ENCODE peak calls at places on chromosomes 12 and 14, in six cellular contexts. M, H, Q, E, O and T are unnamed samples.

GRCh38 chr14:97994020-97994531 is 1196.9 kb downstream of the VRK1 start:
- DNase-seq in M (no peak), O (no peak), H (no peak), Q (no peak), E (no peak), T (no peak)

GRCh38 chr12:27340971-27341370 is 8.3 kb downstream of the BMAL2 start:
- DNase-seq in O (no peak), E (no peak), M (no peak), Q (no peak), H (no peak), T (peak; percentile 21)

GRCh38 chr12:29241821-29242591 is 92.9 kb downstream of the FAR2 start:
- DNase-seq in Q (peak; percentile 45), E (peak; percentile 15), H (peak; percentile 96), M (no peak), O (peak; percentile 82), T (peak; percentile 59)

GRCh38 chr12:76863005-76863670 is 15.7 kb downstream of the CSRP2 start:
- DNase-seq in Q (no peak), H (peak; percentile 70), M (no peak), O (peak; percentile 79), E (peak; percentile 89), T (peak; percentile 73)

GRCh38 chr12:12172106-12172511 is 94.7 kb downstream of the LRP6 start:
- DNase-seq in E (no peak), Q (no peak), H (peak; percentile 46), O (peak; percentile 74), M (no peak), T (peak; percentile 65)

GRCh38 chr12:57309420-57309819 is 58.4 kb upstream of the STAC3 start:
- DNase-seq in E (no peak), H (peak; percentile 37), O (peak; percentile 34), Q (no peak), M (no peak), T (peak; percentile 16)

GRCh38 chr12:111773801-111774551 is 7.2 kb downstream of the ALDH2 start:
- DNase-seq in O (peak; percentile 76), E (peak; percentile 87), M (peak; percentile 86), H (peak; percentile 93), Q (peak; percentile 89), T (peak; percentile 47)

GRCh38 chr12:89073027-89073398 is 279.3 kb downstream of the DUSP6 start:
- DNase-seq in H (peak; percentile 91), M (no peak), O (peak; percentile 64), Q (no peak), E (peak; percentile 65), T (peak; percentile 74)

GRCh38 chr14:85380891-85381290 is 149.1 kb upstream of the FLRT2 start:
- DNase-seq in Q (no peak), O (no peak), E (no peak), M (no peak), H (peak; percentile 4), T (peak; percentile 9)

GRCh38 chr12:42987216-42987631 is 397.7 kb upstream of the PRICKLE1 start:
- DNase-seq in E (no peak), M (no peak), O (no peak), Q (no peak), H (peak; percentile 20), T (peak; percentile 28)

GRCh38 chr12:48999371-49000131 is at the start of gene DDN:
- DNase-seq in E (no peak), H (no peak), M (peak; percentile 79), O (no peak), Q (no peak), T (peak; percentile 47)
- TF ChIP-seq CTCF in E (no peak), H (no peak), M (no peak), O (no peak), Q (no peak), T (no peak)

GRCh38 chr14:105411017-105411941 is 8.3 kb upstream of the MTA1 start:
- DNase-seq in O (no peak), E (no peak), H (peak; percentile 17), Q (no peak), M (peak; percentile 55), T (peak; percentile 22)
- H3K4me3 ChIP-seq in O (peak overlapping the region; percentile 23), E (peak overlapping the region; percentile 45), H (peak overlapping the region; percentile 9), Q (peak overlapping the region; percentile 17), M (peak overlapping the region; percentile 59), T (peak overlapping the region; percentile 18)

GRCh38 chr12:39372929-39373328 is 70.0 kb downstream of the KIF21A start:
- DNase-seq in O (no peak), H (no peak), M (no peak), E (no peak), Q (no peak), T (peak; percentile 9)

GRCh38 chr12:39372204-39372925 is 70.6 kb downstream of the KIF21A start:
- DNase-seq in H (no peak), E (no peak), M (no peak), Q (no peak), O (no peak), T (no peak)

GRCh38 chr12:39380090-39380489 is 62.8 kb downstream of the KIF21A start:
- DNase-seq in M (no peak), E (no peak), O (no peak), Q (no peak), H (no peak), T (no peak)

GRCh38 chr12:39378346-39378745 is 64.6 kb downstream of the KIF21A start:
- DNase-seq in O (no peak), H (no peak), E (no peak), M (no peak), Q (no peak), T (no peak)

DNA sequence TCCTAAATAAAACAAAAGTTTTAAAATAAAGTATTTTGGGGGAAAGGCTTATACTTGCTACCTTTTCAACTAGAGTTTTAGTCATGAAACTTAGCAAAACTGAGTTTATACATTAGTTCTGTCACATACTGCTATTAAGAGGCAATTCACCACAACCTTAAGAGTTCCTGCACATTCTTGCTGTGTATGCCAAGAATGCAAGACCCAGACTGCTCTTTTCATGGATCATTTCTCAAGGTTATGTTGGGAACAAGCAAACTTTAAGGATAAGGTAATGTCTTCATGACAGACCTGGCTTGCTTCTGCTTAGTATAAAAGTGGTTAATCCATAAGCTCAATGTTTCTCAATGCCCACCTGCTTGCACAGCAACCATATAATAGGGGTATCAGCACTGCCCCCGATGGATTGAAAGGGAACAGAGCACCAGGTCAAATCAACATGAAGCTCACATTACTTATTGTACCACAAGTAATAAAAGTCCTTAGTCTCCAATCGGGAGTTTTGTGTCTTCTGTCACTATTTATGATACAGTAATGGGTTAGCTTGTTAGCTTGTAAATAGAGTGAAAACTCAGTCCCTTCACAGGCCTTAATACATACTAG is 67.6 kb downstream of the KIF21A start:
- DNase-seq in M (no peak), H (no peak), Q (no peak), E (no peak), O (no peak), T (peak; percentile 21)
- TF ChIP-seq CTCF in M (no peak), H (no peak), Q (no peak), E (no peak), O (peak; percentile 12), T (peak; percentile 3)

DNA sequence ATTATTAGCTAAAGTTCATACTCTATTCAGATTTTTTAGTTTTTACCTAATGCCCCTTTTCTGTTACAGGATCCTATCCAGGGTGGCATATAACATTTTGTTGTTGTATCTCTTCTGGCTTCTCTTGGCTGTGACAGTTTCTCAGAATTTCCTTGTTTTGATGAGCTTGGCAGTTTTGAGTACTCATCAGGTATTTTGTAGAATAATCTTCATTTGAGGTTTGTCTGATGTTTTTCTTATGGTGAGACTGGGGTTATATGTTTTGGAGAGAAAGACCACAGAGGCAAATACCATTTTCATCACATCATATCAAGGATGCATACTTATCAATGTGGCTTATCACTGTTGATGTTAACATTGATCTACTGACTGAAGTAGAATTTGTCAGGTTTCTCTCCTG is 14.0 kb upstream of the LYZ start:
- DNase-seq in M (no peak), H (no peak), Q (no peak), O (no peak), E (no peak), T (no peak)
- H3K4me3 ChIP-seq in M (no peak overlapping the region), H (no peak overlapping the region), Q (no peak overlapping the region), O (no peak overlapping the region), E (no peak overlapping the region), T (no peak overlapping the region)

GRCh38 chr12:121794532-121795028 is 1.1 kb upstream of the RHOF start:
- DNase-seq in Q (no peak), O (no peak), E (no peak), M (peak; percentile 72), H (no peak), T (no peak)
- TF ChIP-seq CTCF in Q (no peak), O (no peak), E (no peak), M (no peak), H (no peak), T (no peak)

GRCh38 chr12:6469092-6469491 is 1.4 kb downstream of the VAMP1 start:
- DNase-seq in E (no peak), O (no peak), H (no peak), Q (no peak), M (no peak), T (no peak)

GRCh38 chr12:6468283-6468575 is 2.2 kb downstream of the VAMP1 start:
- DNase-seq in E (no peak), H (peak; percentile 67), O (no peak), Q (no peak), M (no peak), T (peak; percentile 24)

GRCh38 chr12:6471992-6472366 is 1.5 kb upstream of the VAMP1 start:
- DNase-seq in Q (no peak), O (no peak), H (peak; percentile 87), M (no peak), E (no peak), T (no peak)

GRCh38 chr12:6470375-6471163 is at the start of gene VAMP1:
- DNase-seq in H (peak; percentile 96), E (peak; percentile 90), O (peak; percentile 80), Q (peak; percentile 99), M (peak; percentile 99), T (peak; percentile 97)

DNA sequence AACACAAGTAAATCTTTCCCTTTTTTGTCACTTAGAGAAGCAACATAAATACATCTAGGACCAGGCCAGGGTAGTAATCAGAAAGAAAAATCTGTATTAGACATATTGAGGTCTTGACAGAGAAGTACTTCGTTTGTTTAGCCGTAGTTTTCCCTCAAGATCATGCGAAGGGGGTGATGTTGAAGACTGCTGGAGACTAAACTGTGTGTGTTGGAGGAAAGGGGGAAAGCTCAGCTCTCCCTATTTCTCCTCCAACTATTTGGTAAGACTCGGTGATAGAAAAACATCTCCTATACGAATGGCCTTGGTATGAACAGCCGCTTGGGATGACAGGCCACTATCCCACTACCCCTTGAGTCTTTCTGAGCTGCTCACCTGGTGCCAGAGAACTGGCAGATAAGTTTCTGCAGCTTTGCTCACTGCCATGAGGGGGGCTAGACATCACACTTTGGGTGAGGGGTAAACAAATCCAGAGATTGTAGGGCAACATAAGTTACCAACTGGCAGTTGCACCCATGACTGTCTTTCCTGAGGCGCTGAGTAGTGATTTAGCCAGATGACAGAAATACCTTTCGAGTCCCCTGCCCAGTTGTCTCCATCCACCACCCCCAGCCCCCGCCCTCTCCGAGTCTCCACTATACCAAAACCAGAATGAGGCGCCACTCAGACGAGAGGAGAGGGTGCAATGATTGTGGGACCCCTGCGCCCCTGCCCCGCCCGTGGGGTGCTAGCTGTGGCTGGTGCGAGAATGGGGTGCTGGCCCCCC is 685 bp downstream of the VAMP1 start:
- DNase-seq in Q (no peak), E (no peak), O (no peak), M (no peak), H (no peak), T (no peak)
- H3K4me3 ChIP-seq in Q (peak overlapping the region; percentile 75), E (peak overlapping the region; percentile 84), O (peak overlapping the region; percentile 79), M (peak overlapping the region; percentile 91), H (peak overlapping the region; percentile 81), T (peak overlapping the region; percentile 64)